ENCODE peak calls at places on chromosomes 16 and 17, in nine cellular contexts. One of them, this sample, is unnamed.

GRCh38 chr16:85838381-85838780 is 38.9 kb downstream of the COX4I1 start:
- DNase-seq in WTC11: no peak
- DNase-seq in IMR-90: no peak
- DNase-seq in psoas muscle: no peak
- DNase-seq in activated naive CD4-positive, alpha-beta T cell treated with anti-CD3 and anti-CD28 coated beads for 36 hours: no peak
- DNase-seq in SK-N-SH: no peak
- DNase-seq in fibroblast of mammary gland: no peak
- DNase-seq in iris pigment epithelial cell: no peak
- DNase-seq in activated CD4-positive, CD25-positive, alpha-beta regulatory T cell: no peak
- DNase-seq in this sample: no peak

GRCh38 chr16:85573696-85574641 is 39.2 kb upstream of the GSE1 start:
- DNase-seq in WTC11: no peak
- DNase-seq in IMR-90: peak; percentile 78
- DNase-seq in psoas muscle: peak; percentile 68
- DNase-seq in activated naive CD4-positive, alpha-beta T cell treated with anti-CD3 and anti-CD28 coated beads for 36 hours: no peak
- DNase-seq in SK-N-SH: peak; percentile 93
- DNase-seq in fibroblast of mammary gland: peak; percentile 64
- DNase-seq in iris pigment epithelial cell: peak; percentile 38
- DNase-seq in activated CD4-positive, CD25-positive, alpha-beta regulatory T cell: no peak
- DNase-seq in this sample: no peak

GRCh38 chr17:65485388-65486299 is 75.8 kb downstream of the AXIN2 start:
- DNase-seq in WTC11: no peak
- DNase-seq in IMR-90: no peak
- DNase-seq in psoas muscle: no peak
- DNase-seq in activated naive CD4-positive, alpha-beta T cell treated with anti-CD3 and anti-CD28 coated beads for 36 hours: no peak
- DNase-seq in SK-N-SH: no peak
- DNase-seq in fibroblast of mammary gland: peak; percentile 18
- DNase-seq in iris pigment epithelial cell: no peak
- DNase-seq in activated CD4-positive, CD25-positive, alpha-beta regulatory T cell: no peak
- DNase-seq in this sample: no peak

GRCh38 chr16:20332411-20332810 is 5.1 kb upstream of the GP2 start:
- DNase-seq in WTC11: no peak
- DNase-seq in IMR-90: no peak
- DNase-seq in psoas muscle: no peak
- DNase-seq in activated naive CD4-positive, alpha-beta T cell treated with anti-CD3 and anti-CD28 coated beads for 36 hours: no peak
- DNase-seq in SK-N-SH: no peak
- DNase-seq in fibroblast of mammary gland: no peak
- DNase-seq in iris pigment epithelial cell: no peak
- DNase-seq in activated CD4-positive, CD25-positive, alpha-beta regulatory T cell: no peak
- DNase-seq in this sample: no peak

GRCh38 chr17:76924345-76925332 is 56.4 kb downstream of the MGAT5B start:
- DNase-seq in WTC11: no peak
- DNase-seq in IMR-90: no peak
- DNase-seq in psoas muscle: no peak
- DNase-seq in activated naive CD4-positive, alpha-beta T cell treated with anti-CD3 and anti-CD28 coated beads for 36 hours: no peak
- DNase-seq in SK-N-SH: peak; percentile 69
- DNase-seq in fibroblast of mammary gland: no peak
- DNase-seq in iris pigment epithelial cell: no peak
- DNase-seq in activated CD4-positive, CD25-positive, alpha-beta regulatory T cell: no peak
- DNase-seq in this sample: no peak

GRCh38 chr17:33927732-33928133 is 327.4 kb upstream of the CCL2 start:
- DNase-seq in WTC11: no peak
- DNase-seq in IMR-90: peak; percentile 29
- DNase-seq in psoas muscle: no peak
- DNase-seq in activated naive CD4-positive, alpha-beta T cell treated with anti-CD3 and anti-CD28 coated beads for 36 hours: no peak
- DNase-seq in SK-N-SH: peak; percentile 39
- DNase-seq in fibroblast of mammary gland: peak; percentile 46
- DNase-seq in iris pigment epithelial cell: peak; percentile 7
- DNase-seq in activated CD4-positive, CD25-positive, alpha-beta regulatory T cell: no peak
- DNase-seq in this sample: no peak

GRCh38 chr17:36901506-36901905 is 35.8 kb upstream of the LHX1 start:
- DNase-seq in WTC11: peak; percentile 39
- DNase-seq in IMR-90: peak; percentile 33
- DNase-seq in psoas muscle: no peak
- DNase-seq in activated naive CD4-positive, alpha-beta T cell treated with anti-CD3 and anti-CD28 coated beads for 36 hours: no peak
- DNase-seq in SK-N-SH: no peak
- DNase-seq in fibroblast of mammary gland: peak; percentile 1
- DNase-seq in iris pigment epithelial cell: peak; percentile 80
- DNase-seq in activated CD4-positive, CD25-positive, alpha-beta regulatory T cell: no peak
- DNase-seq in this sample: no peak

GRCh38 chr17:67569873-67570272 is 147.9 kb upstream of the NOL11 start:
- DNase-seq in WTC11: no peak
- DNase-seq in IMR-90: no peak
- DNase-seq in psoas muscle: no peak
- DNase-seq in activated naive CD4-positive, alpha-beta T cell treated with anti-CD3 and anti-CD28 coated beads for 36 hours: no peak
- DNase-seq in SK-N-SH: no peak
- DNase-seq in fibroblast of mammary gland: no peak
- DNase-seq in iris pigment epithelial cell: no peak
- DNase-seq in activated CD4-positive, CD25-positive, alpha-beta regulatory T cell: no peak
- DNase-seq in this sample: no peak

GRCh38 chr16:63361032-63361624 is 1324.9 kb upstream of the CDH8 start:
- DNase-seq in WTC11: no peak
- DNase-seq in IMR-90: peak; percentile 66
- DNase-seq in psoas muscle: no peak
- DNase-seq in activated naive CD4-positive, alpha-beta T cell treated with anti-CD3 and anti-CD28 coated beads for 36 hours: peak; percentile 4
- DNase-seq in SK-N-SH: peak; percentile 30
- DNase-seq in fibroblast of mammary gland: peak; percentile 66
- DNase-seq in iris pigment epithelial cell: peak; percentile 69
- DNase-seq in activated CD4-positive, CD25-positive, alpha-beta regulatory T cell: no peak
- DNase-seq in this sample: no peak

GRCh38 chr16:57423152-57423551 is 18.6 kb downstream of the CCL17 start:
- DNase-seq in WTC11: no peak
- DNase-seq in IMR-90: no peak
- DNase-seq in psoas muscle: no peak
- DNase-seq in activated naive CD4-positive, alpha-beta T cell treated with anti-CD3 and anti-CD28 coated beads for 36 hours: no peak
- DNase-seq in SK-N-SH: no peak
- DNase-seq in fibroblast of mammary gland: no peak
- DNase-seq in iris pigment epithelial cell: no peak
- DNase-seq in activated CD4-positive, CD25-positive, alpha-beta regulatory T cell: no peak
- DNase-seq in this sample: no peak

GRCh38 chr17:74340470-74341023 is 14.5 kb downstream of the KIF19 start:
- DNase-seq in WTC11: no peak
- DNase-seq in IMR-90: no peak
- DNase-seq in psoas muscle: no peak
- DNase-seq in activated naive CD4-positive, alpha-beta T cell treated with anti-CD3 and anti-CD28 coated beads for 36 hours: no peak
- DNase-seq in SK-N-SH: peak; percentile 41
- DNase-seq in fibroblast of mammary gland: no peak
- DNase-seq in iris pigment epithelial cell: no peak
- DNase-seq in activated CD4-positive, CD25-positive, alpha-beta regulatory T cell: no peak
- DNase-seq in this sample: no peak

GRCh38 chr17:10738516-10739258 is 8.9 kb upstream of the TMEM220 start:
- DNase-seq in WTC11: no peak
- DNase-seq in IMR-90: no peak
- DNase-seq in psoas muscle: no peak
- DNase-seq in activated naive CD4-positive, alpha-beta T cell treated with anti-CD3 and anti-CD28 coated beads for 36 hours: no peak
- DNase-seq in SK-N-SH: no peak
- DNase-seq in fibroblast of mammary gland: no peak
- DNase-seq in iris pigment epithelial cell: no peak
- DNase-seq in activated CD4-positive, CD25-positive, alpha-beta regulatory T cell: no peak
- DNase-seq in this sample: no peak

GRCh38 chr17:79955961-79956735 is 79.5 kb downstream of the TBC1D16 start:
- DNase-seq in WTC11: no peak
- DNase-seq in IMR-90: no peak
- DNase-seq in psoas muscle: peak; percentile 23
- DNase-seq in activated naive CD4-positive, alpha-beta T cell treated with anti-CD3 and anti-CD28 coated beads for 36 hours: no peak
- DNase-seq in SK-N-SH: peak; percentile 15
- DNase-seq in fibroblast of mammary gland: no peak
- DNase-seq in iris pigment epithelial cell: no peak
- DNase-seq in activated CD4-positive, CD25-positive, alpha-beta regulatory T cell: no peak
- DNase-seq in this sample: no peak

GRCh38 chr16:87968541-87968940 is 17.3 kb downstream of the BANP start:
- DNase-seq in WTC11: no peak
- DNase-seq in IMR-90: peak; percentile 93
- DNase-seq in psoas muscle: no peak
- DNase-seq in activated naive CD4-positive, alpha-beta T cell treated with anti-CD3 and anti-CD28 coated beads for 36 hours: no peak
- DNase-seq in SK-N-SH: no peak
- DNase-seq in fibroblast of mammary gland: peak; percentile 84
- DNase-seq in iris pigment epithelial cell: peak; percentile 79
- DNase-seq in activated CD4-positive, CD25-positive, alpha-beta regulatory T cell: no peak
- DNase-seq in this sample: no peak

GRCh38 chr17:42676424-42677011 is at the start of gene PLEKHH3:
- DNase-seq in WTC11: no peak
- DNase-seq in IMR-90: no peak
- DNase-seq in psoas muscle: no peak
- DNase-seq in activated naive CD4-positive, alpha-beta T cell treated with anti-CD3 and anti-CD28 coated beads for 36 hours: peak; percentile 27
- DNase-seq in SK-N-SH: no peak
- DNase-seq in fibroblast of mammary gland: no peak
- DNase-seq in iris pigment epithelial cell: no peak
- DNase-seq in activated CD4-positive, CD25-positive, alpha-beta regulatory T cell: no peak
- DNase-seq in this sample: peak; percentile 70

GRCh38 chr17:74387365-74388218 is 20.3 kb downstream of the GPR142 start:
- DNase-seq in WTC11: no peak
- DNase-seq in IMR-90: no peak
- DNase-seq in psoas muscle: peak; percentile 16
- DNase-seq in activated naive CD4-positive, alpha-beta T cell treated with anti-CD3 and anti-CD28 coated beads for 36 hours: no peak
- DNase-seq in SK-N-SH: no peak
- DNase-seq in fibroblast of mammary gland: no peak
- DNase-seq in iris pigment epithelial cell: no peak
- DNase-seq in activated CD4-positive, CD25-positive, alpha-beta regulatory T cell: no peak
- DNase-seq in this sample: no peak

GRCh38 chr17:60145006-60145935 is 4.5 kb upstream of the CA4 start:
- DNase-seq in WTC11: no peak
- DNase-seq in IMR-90: no peak
- DNase-seq in psoas muscle: no peak
- DNase-seq in activated naive CD4-positive, alpha-beta T cell treated with anti-CD3 and anti-CD28 coated beads for 36 hours: no peak
- DNase-seq in SK-N-SH: peak; percentile 33
- DNase-seq in fibroblast of mammary gland: no peak
- DNase-seq in iris pigment epithelial cell: no peak
- DNase-seq in activated CD4-positive, CD25-positive, alpha-beta regulatory T cell: no peak
- DNase-seq in this sample: no peak

GRCh38 chr16:14071576-14072271 is 605 bp downstream of the MRTFB start:
- DNase-seq in WTC11: no peak
- DNase-seq in IMR-90: no peak
- DNase-seq in psoas muscle: no peak
- DNase-seq in activated naive CD4-positive, alpha-beta T cell treated with anti-CD3 and anti-CD28 coated beads for 36 hours: peak; percentile 35
- DNase-seq in SK-N-SH: no peak
- DNase-seq in fibroblast of mammary gland: no peak
- DNase-seq in iris pigment epithelial cell: peak; percentile 9
- DNase-seq in activated CD4-positive, CD25-positive, alpha-beta regulatory T cell: no peak
- DNase-seq in this sample: no peak

GRCh38 chr17:49979748-49980479 is 10.9 kb downstream of the DLX4 start:
- DNase-seq in WTC11: no peak
- DNase-seq in IMR-90: no peak
- DNase-seq in psoas muscle: no peak
- DNase-seq in activated naive CD4-positive, alpha-beta T cell treated with anti-CD3 and anti-CD28 coated beads for 36 hours: no peak
- DNase-seq in SK-N-SH: no peak
- DNase-seq in fibroblast of mammary gland: no peak
- DNase-seq in iris pigment epithelial cell: no peak
- DNase-seq in activated CD4-positive, CD25-positive, alpha-beta regulatory T cell: no peak
- DNase-seq in this sample: no peak

GRCh38 chr16:25143898-25144297 is 32.4 kb downstream of the LCMT1 start:
- DNase-seq in WTC11: peak; percentile 25
- DNase-seq in IMR-90: no peak
- DNase-seq in psoas muscle: no peak
- DNase-seq in activated naive CD4-positive, alpha-beta T cell treated with anti-CD3 and anti-CD28 coated beads for 36 hours: no peak
- DNase-seq in SK-N-SH: no peak
- DNase-seq in fibroblast of mammary gland: no peak
- DNase-seq in iris pigment epithelial cell: no peak
- DNase-seq in activated CD4-positive, CD25-positive, alpha-beta regulatory T cell: no peak
- DNase-seq in this sample: no peak

GRCh38 chr16:24858219-24859041 is 12.7 kb downstream of the SLC5A11 start:
- DNase-seq in WTC11: peak; percentile 81
- DNase-seq in IMR-90: peak; percentile 59
- DNase-seq in psoas muscle: no peak
- DNase-seq in activated naive CD4-positive, alpha-beta T cell treated with anti-CD3 and anti-CD28 coated beads for 36 hours: peak; percentile 77
- DNase-seq in SK-N-SH: no peak
- DNase-seq in fibroblast of mammary gland: peak; percentile 52
- DNase-seq in iris pigment epithelial cell: peak; percentile 54
- DNase-seq in activated CD4-positive, CD25-positive, alpha-beta regulatory T cell: peak; percentile 19
- DNase-seq in this sample: peak; percentile 36

GRCh38 chr16:19153876-19154275 is 14.2 kb upstream of the SYT17 start:
- DNase-seq in WTC11: no peak
- DNase-seq in IMR-90: peak; percentile 13
- DNase-seq in psoas muscle: no peak
- DNase-seq in activated naive CD4-positive, alpha-beta T cell treated with anti-CD3 and anti-CD28 coated beads for 36 hours: no peak
- DNase-seq in SK-N-SH: peak; percentile 33
- DNase-seq in fibroblast of mammary gland: peak; percentile 10
- DNase-seq in iris pigment epithelial cell: no peak
- DNase-seq in activated CD4-positive, CD25-positive, alpha-beta regulatory T cell: no peak
- DNase-seq in this sample: no peak

GRCh38 chr16:483351-484075 is 44.0 kb upstream of the CAPN15 start:
- DNase-seq in WTC11: no peak
- DNase-seq in IMR-90: peak; percentile 17
- DNase-seq in psoas muscle: no peak
- DNase-seq in activated naive CD4-positive, alpha-beta T cell treated with anti-CD3 and anti-CD28 coated beads for 36 hours: no peak
- DNase-seq in SK-N-SH: no peak
- DNase-seq in fibroblast of mammary gland: no peak
- DNase-seq in iris pigment epithelial cell: peak; percentile 51
- DNase-seq in activated CD4-positive, CD25-positive, alpha-beta regulatory T cell: no peak
- DNase-seq in this sample: no peak

GRCh38 chr17:68599091-68599872 is 1.9 kb downstream of the FAM20A start:
- DNase-seq in WTC11: no peak
- DNase-seq in IMR-90: no peak
- DNase-seq in psoas muscle: no peak
- DNase-seq in activated naive CD4-positive, alpha-beta T cell treated with anti-CD3 and anti-CD28 coated beads for 36 hours: no peak
- DNase-seq in SK-N-SH: no peak
- DNase-seq in fibroblast of mammary gland: peak; percentile 97
- DNase-seq in iris pigment epithelial cell: peak; percentile 23
- DNase-seq in activated CD4-positive, CD25-positive, alpha-beta regulatory T cell: no peak
- DNase-seq in this sample: no peak

GRCh38 chr16:10976663-10977062 is 32.3 kb downstream of the CLEC16A start:
- DNase-seq in WTC11: no peak
- DNase-seq in IMR-90: no peak
- DNase-seq in psoas muscle: no peak
- DNase-seq in activated naive CD4-positive, alpha-beta T cell treated with anti-CD3 and anti-CD28 coated beads for 36 hours: no peak
- DNase-seq in SK-N-SH: peak; percentile 75
- DNase-seq in fibroblast of mammary gland: no peak
- DNase-seq in iris pigment epithelial cell: no peak
- DNase-seq in activated CD4-positive, CD25-positive, alpha-beta regulatory T cell: no peak
- DNase-seq in this sample: no peak

GRCh38 chr16:27639588-27640276 is 89.8 kb downstream of the KATNIP start:
- DNase-seq in WTC11: peak; percentile 40
- DNase-seq in IMR-90: peak; percentile 65
- DNase-seq in psoas muscle: no peak
- DNase-seq in activated naive CD4-positive, alpha-beta T cell treated with anti-CD3 and anti-CD28 coated beads for 36 hours: peak; percentile 61
- DNase-seq in SK-N-SH: peak; percentile 83
- DNase-seq in fibroblast of mammary gland: peak; percentile 63
- DNase-seq in iris pigment epithelial cell: peak; percentile 68
- DNase-seq in activated CD4-positive, CD25-positive, alpha-beta regulatory T cell: no peak
- DNase-seq in this sample: no peak

GRCh38 chr17:14361470-14361869 is 60.6 kb downstream of the HS3ST3B1 start:
- DNase-seq in WTC11: no peak
- DNase-seq in IMR-90: no peak
- DNase-seq in psoas muscle: no peak
- DNase-seq in activated naive CD4-positive, alpha-beta T cell treated with anti-CD3 and anti-CD28 coated beads for 36 hours: no peak
- DNase-seq in SK-N-SH: no peak
- DNase-seq in fibroblast of mammary gland: no peak
- DNase-seq in iris pigment epithelial cell: no peak
- DNase-seq in activated CD4-positive, CD25-positive, alpha-beta regulatory T cell: no peak
- DNase-seq in this sample: no peak

GRCh38 chr16:24700549-24701392 is 28.7 kb upstream of the TNRC6A start:
- DNase-seq in WTC11: no peak
- DNase-seq in IMR-90: peak; percentile 98
- DNase-seq in psoas muscle: peak; percentile 84
- DNase-seq in activated naive CD4-positive, alpha-beta T cell treated with anti-CD3 and anti-CD28 coated beads for 36 hours: no peak
- DNase-seq in SK-N-SH: peak; percentile 28
- DNase-seq in fibroblast of mammary gland: peak; percentile 99
- DNase-seq in iris pigment epithelial cell: peak; percentile 98
- DNase-seq in activated CD4-positive, CD25-positive, alpha-beta regulatory T cell: no peak
- DNase-seq in this sample: no peak

GRCh38 chr16:57017251-57017650 is 27.9 kb downstream of the NLRC5 start:
- DNase-seq in WTC11: no peak
- DNase-seq in IMR-90: peak; percentile 66
- DNase-seq in psoas muscle: no peak
- DNase-seq in activated naive CD4-positive, alpha-beta T cell treated with anti-CD3 and anti-CD28 coated beads for 36 hours: no peak
- DNase-seq in SK-N-SH: no peak
- DNase-seq in fibroblast of mammary gland: peak; percentile 58
- DNase-seq in iris pigment epithelial cell: peak; percentile 35
- DNase-seq in activated CD4-positive, CD25-positive, alpha-beta regulatory T cell: no peak
- DNase-seq in this sample: no peak

GRCh38 chr17:68906638-68907037 is 48.6 kb downstream of the ABCA8 start:
- DNase-seq in WTC11: no peak
- DNase-seq in IMR-90: peak; percentile 21
- DNase-seq in psoas muscle: no peak
- DNase-seq in activated naive CD4-positive, alpha-beta T cell treated with anti-CD3 and anti-CD28 coated beads for 36 hours: no peak
- DNase-seq in SK-N-SH: peak; percentile 24
- DNase-seq in fibroblast of mammary gland: peak; percentile 46
- DNase-seq in iris pigment epithelial cell: peak; percentile 47
- DNase-seq in activated CD4-positive, CD25-positive, alpha-beta regulatory T cell: no peak
- DNase-seq in this sample: no peak

GRCh38 chr16:10878644-10879498 is 1.9 kb downstream of the CIITA start:
- DNase-seq in WTC11: peak; percentile 26
- DNase-seq in IMR-90: peak; percentile 19
- DNase-seq in psoas muscle: peak; percentile 63
- DNase-seq in activated naive CD4-positive, alpha-beta T cell treated with anti-CD3 and anti-CD28 coated beads for 36 hours: peak; percentile 19
- DNase-seq in SK-N-SH: peak; percentile 70
- DNase-seq in fibroblast of mammary gland: no peak
- DNase-seq in iris pigment epithelial cell: peak; percentile 38
- DNase-seq in activated CD4-positive, CD25-positive, alpha-beta regulatory T cell: no peak
- DNase-seq in this sample: no peak